ENCODE peak calls at places on chromosomes 6 and 20, in six cellular contexts. C, X, B, F, D and M are unnamed samples.

GRCh38 chr6:106746660-106747059 is 117.3 kb downstream of the QRSL1 start:
- DNase-seq in D (peak), F (peak), X (peak), B (peak), C (no peak), M (no peak)

GRCh38 chr20:49297605-49298530 is 20.0 kb upstream of the ZNFX1 start:
- DNase-seq in X (no peak), C (peak), D (no peak), B (no peak), F (no peak), M (no peak)

GRCh38 chr20:47137231-47137865 is 219.2 kb downstream of the ZMYND8 start:
- DNase-seq in D (no peak), B (no peak), F (no peak), C (no peak), X (no peak), M (no peak)

GRCh38 chr6:158978752-158979151 is 21.2 kb downstream of the RSPH3 start:
- DNase-seq in B (no peak), F (no peak), X (peak), C (no peak), D (no peak), M (no peak)

GRCh38 chr6:158611039-158611438 is 33.5 kb downstream of the DYNLT1 start:
- DNase-seq in C (no peak), X (no peak), B (no peak), D (no peak), F (no peak), M (no peak)

GRCh38 chr20:23320317-23320716 is 30.3 kb upstream of the NXT1 start:
- DNase-seq in X (no peak), B (no peak), D (peak), C (no peak), F (no peak), M (no peak)

GRCh38 chr20:59603727-59604608 is at the start of gene PHACTR3:
- DNase-seq in D (peak), F (no peak), X (no peak), B (no peak), C (no peak), M (no peak)

GRCh38 chr20:34516874-34517542 is 786 bp downstream of the DYNLRB1 start:
- DNase-seq in X (no peak), D (peak), F (no peak), C (no peak), B (no peak), M (peak)

GRCh38 chr20:3045042-3045815 is 623 bp upstream of the MRPS26 start:
- DNase-seq in X (peak), C (peak), D (peak), F (peak), B (peak), M (no peak)

GRCh38 chr6:127146935-127147334 is 28.5 kb downstream of the RSPO3 start:
- DNase-seq in F (peak), D (peak), C (peak), B (peak), X (no peak), M (no peak)

GRCh38 chr6:116616757-116617093 is 446 bp downstream of the RSPH4A start:
- DNase-seq in B (no peak), F (no peak), D (peak), C (peak), X (no peak), M (peak)

GRCh38 chr20:652611-653109 is 340 bp downstream of the SRXN1 start:
- DNase-seq in F (no peak), X (peak), D (no peak), B (no peak), C (peak), M (peak)

GRCh38 chr20:651713-652610 is 1.0 kb downstream of the SRXN1 start:
- DNase-seq in X (no peak), C (peak), F (no peak), B (no peak), D (peak), M (no peak)

GRCh38 chr20:650281-650680 is 2.7 kb downstream of the SRXN1 start:
- DNase-seq in X (no peak), B (no peak), F (no peak), D (no peak), C (no peak), M (no peak)

GRCh38 chr20:653110-653589 is at the start of gene SRXN1:
- DNase-seq in F (peak), B (peak), C (peak), D (peak), X (peak), M (peak)

GRCh38 chr20:650954-651353 is 2.0 kb downstream of the SRXN1 start:
- DNase-seq in F (no peak), D (no peak), X (no peak), B (no peak), C (no peak), M (no peak)
- TF ChIP-seq CTCF in F (no peak), D (no peak), X (peak), B (no peak), C (no peak), M (no peak)

GRCh38 chr6:120077489-120077888 is 727.9 kb upstream of the MAN1A1 start:
- DNase-seq in D (peak), F (no peak), X (peak), B (no peak), C (no peak), M (no peak)
- TF ChIP-seq CTCF in D (peak), F (no peak), X (peak), B (no peak), C (no peak), M (no peak)

GRCh38 chr6:4860387-4860786 is 84.2 kb downstream of the CDYL start:
- DNase-seq in F (no peak), B (no peak), C (no peak), X (no peak), D (no peak), M (no peak)

GRCh38 chr6:4858194-4859028 is 82.2 kb downstream of the CDYL start:
- DNase-seq in B (no peak), D (no peak), C (no peak), X (no peak), F (no peak), M (no peak)

GRCh38 chr6:4853349-4853748 is 77.1 kb downstream of the CDYL start:
- DNase-seq in D (no peak), B (no peak), X (no peak), C (no peak), F (no peak), M (no peak)

GRCh38 chr6:4853782-4854511 is 77.7 kb downstream of the CDYL start:
- DNase-seq in C (peak), X (no peak), B (no peak), F (no peak), D (peak), M (no peak)

GRCh38 chr6:4856779-4857178 is 80.6 kb downstream of the CDYL start:
- DNase-seq in D (no peak), F (no peak), C (no peak), B (no peak), X (no peak), M (no peak)
- TF ChIP-seq CTCF in D (no peak), F (peak), C (no peak), B (no peak), X (peak), M (no peak)

GRCh38 chr6:143877584-143878271 is 13.5 kb downstream of the ZC2HC1B start:
- DNase-seq in D (no peak), C (no peak), F (no peak), B (no peak), X (peak), M (no peak)
- TF ChIP-seq CTCF in D (no peak), C (no peak), F (no peak), B (no peak), X (no peak), M (no peak)

DNA sequence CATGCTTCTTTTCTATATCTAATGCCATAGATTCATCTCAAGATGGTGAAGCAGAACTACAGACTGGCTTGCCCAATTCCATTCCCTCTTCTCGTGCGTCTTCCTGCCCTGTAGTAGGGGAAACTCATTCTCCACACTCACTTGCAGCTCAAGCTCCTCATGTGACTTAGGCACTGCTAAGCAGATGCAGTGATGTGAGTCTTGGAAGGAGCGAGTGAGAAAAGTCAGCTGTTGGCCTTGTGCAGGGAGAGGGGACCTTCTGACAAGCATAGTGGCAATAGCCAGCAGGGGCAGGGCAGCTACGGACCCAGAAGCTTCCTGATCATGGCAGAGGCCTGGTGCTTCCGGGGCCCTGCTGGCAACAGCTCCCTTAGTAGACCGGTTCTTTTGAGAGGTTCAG is 121.4 kb upstream of the RIPOR2 start:
- DNase-seq in X (no peak), B (no peak), F (no peak), C (no peak), D (no peak), M (no peak)
- TF ChIP-seq CTCF in X (no peak), B (no peak), F (no peak), C (no peak), D (no peak), M (no peak)

GRCh38 chr6:81752969-81753708 is 658 bp upstream of the TENT5A start:
- DNase-seq in X (peak), D (peak), C (peak), F (peak), B (peak), M (peak)

GRCh38 chr6:81754906-81755305 is 2.4 kb upstream of the TENT5A start:
- DNase-seq in F (no peak), X (no peak), C (no peak), D (no peak), B (no peak), M (no peak)

GRCh38 chr6:81752084-81752968 is at the start of gene TENT5A:
- DNase-seq in C (peak), X (peak), B (peak), F (peak), D (peak), M (peak)

GRCh38 chr6:81755536-81755935 is 3.1 kb upstream of the TENT5A start:
- DNase-seq in B (no peak), D (no peak), F (no peak), C (no peak), X (no peak), M (no peak)

GRCh38 chr6:81753709-81754678 is 1.5 kb upstream of the TENT5A start:
- DNase-seq in B (no peak), D (peak), X (peak), C (peak), F (no peak), M (peak)
- TF ChIP-seq CTCF in B (peak), D (peak), X (peak), C (peak), F (peak), M (peak)

GRCh38 chr20:36491901-36492617 is 49.3 kb upstream of the MYL9 start:
- DNase-seq in C (no peak), D (peak), B (no peak), F (no peak), X (peak), M (peak)

GRCh38 chr20:36493801-36494114 is 47.6 kb upstream of the MYL9 start:
- DNase-seq in B (peak), X (peak), D (no peak), C (peak), F (peak), M (no peak)

GRCh38 chr20:36490191-36490590 is 51.1 kb upstream of the MYL9 start:
- DNase-seq in B (no peak), F (no peak), C (no peak), X (no peak), D (no peak), M (no peak)

GRCh38 chr20:36496707-36497669 is 44.3 kb upstream of the MYL9 start:
- DNase-seq in B (no peak), F (no peak), C (peak), X (no peak), D (no peak), M (no peak)

DNA sequence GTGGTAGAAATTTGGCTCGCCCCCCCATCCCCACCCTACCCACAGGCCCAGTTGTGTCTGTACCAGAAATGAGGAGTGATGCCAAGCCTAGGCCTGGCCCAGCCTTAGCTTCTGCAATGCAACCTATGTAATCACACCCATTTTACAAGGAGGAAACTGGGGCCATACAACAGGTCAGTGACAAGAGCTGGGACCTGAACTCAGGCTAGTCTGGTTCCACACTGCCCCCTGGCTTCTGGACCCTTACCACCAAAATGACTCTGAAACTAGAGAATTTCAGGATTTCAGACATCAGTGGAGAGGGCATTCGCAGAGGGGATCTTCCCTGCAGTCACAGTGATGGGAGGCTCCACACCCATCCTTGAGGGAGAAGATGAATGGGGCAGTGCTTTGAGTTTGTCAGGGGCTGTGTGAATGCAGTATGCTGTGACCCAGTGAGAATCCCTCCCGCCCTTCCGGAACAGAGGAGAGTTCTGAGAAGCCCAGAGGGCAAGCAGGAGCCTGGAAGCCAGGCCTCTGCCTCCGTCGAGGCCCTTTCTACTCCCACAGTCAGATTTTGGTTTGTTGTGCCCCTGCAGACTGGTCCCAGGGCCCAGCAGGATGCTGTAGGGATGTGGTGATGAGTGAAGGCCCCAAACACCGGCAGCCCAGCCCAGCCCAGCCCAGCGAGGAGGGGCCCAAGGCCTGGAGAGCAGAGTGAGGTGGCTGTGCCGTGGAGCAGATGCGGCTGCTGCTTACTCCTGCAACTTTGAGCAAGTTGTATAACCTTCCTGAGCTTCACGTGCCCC is 48.1 kb upstream of the MYL9 start:
- DNase-seq in X (no peak), D (no peak), B (no peak), F (no peak), C (no peak), M (no peak)
- TF ChIP-seq CTCF in X (peak), D (peak), B (peak), F (peak), C (no peak), M (peak)

GRCh38 chr6:117791012-117791411 is 115.7 kb downstream of the NUS1 start:
- DNase-seq in C (no peak), B (no peak), D (no peak), F (no peak), X (no peak), M (no peak)

DNA sequence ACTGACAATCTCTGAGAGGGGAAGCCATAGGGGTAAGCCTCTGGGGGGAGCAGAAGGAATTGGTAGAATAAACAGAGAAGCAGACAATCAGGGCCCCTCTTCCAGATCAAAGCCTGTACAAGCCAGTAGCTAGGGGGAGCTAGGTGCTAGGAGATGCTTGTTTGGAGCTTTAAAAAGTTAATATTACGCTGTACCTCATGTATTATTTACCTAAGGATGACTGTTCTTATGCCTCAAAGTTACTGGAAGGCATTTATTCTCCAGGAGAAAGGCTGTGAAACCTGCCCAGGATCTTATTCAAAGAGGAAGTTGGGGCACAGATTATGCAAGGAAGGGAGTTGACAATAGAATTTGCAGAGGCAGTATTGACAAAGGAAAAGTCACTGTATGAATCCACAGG is 111.8 kb upstream of the SLC35F1 start:
- DNase-seq in D (peak), X (no peak), F (no peak), C (no peak), B (no peak), M (no peak)
- TF ChIP-seq CTCF in D (no peak), X (no peak), F (no peak), C (no peak), B (no peak), M (no peak)